ENCODE peak calls at places on chromosome 18, in four cellular contexts. Z, C, U and Y are unnamed samples.

GRCh38 chr18:34114996-34115395 is 109.7 kb downstream of the NOL4 start:
- DNase-seq in U (no peak), Z (no peak), C (no peak), Y (no peak)

GRCh38 chr18:36850527-36851201 is 21.7 kb downstream of the KIAA1328 start:
- DNase-seq in U (no peak), Z (no peak), C (no peak), Y (no peak)

GRCh38 chr18:36331541-36331971 is 34.0 kb downstream of the FHOD3 start:
- DNase-seq in Z (no peak), C (no peak), U (no peak), Y (no peak)

GRCh38 chr18:6929370-6930102 is 188.1 kb downstream of the LAMA1 start:
- DNase-seq in C (no peak), Z (peak), U (no peak), Y (no peak)

GRCh38 chr18:75376004-75376403 is 51.5 kb downstream of the SMIM21 start:
- DNase-seq in U (no peak), C (no peak), Z (peak), Y (no peak)

GRCh38 chr18:54950221-54950620 is 9.0 kb downstream of the CCDC68 start:
- DNase-seq in U (no peak), C (no peak), Z (no peak), Y (no peak)

GRCh38 chr18:23682472-23682871 is 6.8 kb upstream of the LAMA3 start:
- DNase-seq in U (no peak), Z (no peak), C (no peak), Y (no peak)

GRCh38 chr18:68769423-68769822 is 28.5 kb upstream of the CCDC102B start:
- DNase-seq in C (no peak), U (no peak), Z (no peak), Y (no peak)

GRCh38 chr18:41071826-41072225 is 883.2 kb upstream of the PIK3C3 start:
- DNase-seq in C (no peak), U (no peak), Z (no peak), Y (no peak)

GRCh38 chr18:12088731-12089375 is 4.8 kb upstream of the ANKRD62 start:
- DNase-seq in C (no peak), Z (no peak), U (no peak), Y (no peak)

GRCh38 chr18:11245889-11246288 is 96.5 kb upstream of the PIEZO2 start:
- DNase-seq in Z (no peak), U (no peak), C (no peak), Y (no peak)

GRCh38 chr18:961644-962355 is 57.1 kb downstream of the ADCYAP1 start:
- DNase-seq in Z (no peak), U (no peak), C (peak), Y (peak)

GRCh38 chr18:47574966-47575365 is 323.5 kb upstream of the SKOR2 start:
- DNase-seq in C (no peak), Z (no peak), U (no peak), Y (no peak)

GRCh38 chr18:12015697-12016062 is 34.4 kb downstream of the IMPA2 start:
- DNase-seq in U (no peak), C (no peak), Z (peak), Y (no peak)